ENCODE peak calls at places on chromosomes 12 and 14, in six cellular contexts. One of them, this sample, is unnamed.
A peak's percentile ranks its signal among the peaks of the same experiment; 100 is the strongest.

GRCh38 chr14:70955543-70956480 is 48.6 kb downstream of the PCNX1 start:
- DNase-seq in SK-N-SH: peak; percentile 25
- DNase-seq in hepatocyte: peak; percentile 36
- DNase-seq in sigmoid colon: no peak
- DNase-seq in A549: no peak
- DNase-seq in transverse colon: no peak
- DNase-seq in this sample: peak; percentile 4

GRCh38 chr12:69341328-69341727 is 6.9 kb upstream of the LYZ start:
- DNase-seq in SK-N-SH: no peak
- DNase-seq in hepatocyte: no peak
- DNase-seq in sigmoid colon: no peak
- DNase-seq in A549: no peak
- DNase-seq in transverse colon: no peak
- DNase-seq in this sample: no peak

GRCh38 chr14:102362084-102362483 is 606 bp downstream of the CINP start:
- DNase-seq in SK-N-SH: peak; percentile 30
- DNase-seq in hepatocyte: peak; percentile 12
- DNase-seq in sigmoid colon: no peak
- DNase-seq in A549: peak; percentile 22
- DNase-seq in transverse colon: no peak
- DNase-seq in this sample: peak; percentile 52

GRCh38 chr14:59208224-59208814 is 19.9 kb downstream of the DAAM1 start:
- DNase-seq in SK-N-SH: no peak
- DNase-seq in hepatocyte: no peak
- DNase-seq in sigmoid colon: no peak
- DNase-seq in A549: no peak
- DNase-seq in transverse colon: no peak
- DNase-seq in this sample: peak; percentile 21

GRCh38 chr14:39467889-39468524 is 35.8 kb upstream of the FBXO33 start:
- DNase-seq in SK-N-SH: no peak
- DNase-seq in hepatocyte: peak; percentile 51
- DNase-seq in sigmoid colon: no peak
- DNase-seq in A549: no peak
- DNase-seq in transverse colon: no peak
- DNase-seq in this sample: no peak

GRCh38 chr14:105489607-105490317 is 1.3 kb upstream of the TEDC1 start:
- DNase-seq in SK-N-SH: peak; percentile 79
- DNase-seq in hepatocyte: peak; percentile 92
- DNase-seq in sigmoid colon: peak; percentile 94
- DNase-seq in A549: peak; percentile 78
- DNase-seq in transverse colon: peak; percentile 93
- DNase-seq in this sample: peak; percentile 75

GRCh38 chr14:34020014-34020413 is 69.1 kb upstream of the EGLN3 start:
- DNase-seq in SK-N-SH: no peak
- DNase-seq in hepatocyte: no peak
- DNase-seq in sigmoid colon: no peak
- DNase-seq in A549: no peak
- DNase-seq in transverse colon: no peak
- DNase-seq in this sample: no peak

GRCh38 chr12:43931187-43931586 is 95.3 kb downstream of the TMEM117 start:
- DNase-seq in SK-N-SH: no peak
- DNase-seq in hepatocyte: no peak
- DNase-seq in sigmoid colon: no peak
- DNase-seq in A549: no peak
- DNase-seq in transverse colon: no peak
- DNase-seq in this sample: no peak

GRCh38 chr14:104461676-104462443 is 117.7 kb upstream of the C14orf180 start:
- DNase-seq in SK-N-SH: peak; percentile 85
- DNase-seq in hepatocyte: no peak
- DNase-seq in sigmoid colon: no peak
- DNase-seq in A549: no peak
- DNase-seq in transverse colon: no peak
- DNase-seq in this sample: no peak

GRCh38 chr12:103140217-103140616 is 182.7 kb downstream of the ASCL1 start:
- DNase-seq in SK-N-SH: no peak
- DNase-seq in hepatocyte: no peak
- DNase-seq in sigmoid colon: no peak
- DNase-seq in A549: no peak
- DNase-seq in transverse colon: no peak
- DNase-seq in this sample: no peak

GRCh38 chr14:51157012-51157411 is 62.1 kb upstream of the TRIM9 start:
- DNase-seq in SK-N-SH: peak; percentile 25
- DNase-seq in hepatocyte: peak; percentile 14
- DNase-seq in sigmoid colon: no peak
- DNase-seq in A549: peak; percentile 22
- DNase-seq in transverse colon: no peak
- DNase-seq in this sample: peak; percentile 18

GRCh38 chr14:104030958-104031357 is 54.5 kb upstream of the ASPG start:
- DNase-seq in SK-N-SH: no peak
- DNase-seq in hepatocyte: no peak
- DNase-seq in sigmoid colon: no peak
- DNase-seq in A549: no peak
- DNase-seq in transverse colon: no peak
- DNase-seq in this sample: no peak

GRCh38 chr12:40646891-40647290 is 45.3 kb upstream of the CNTN1 start:
- DNase-seq in SK-N-SH: no peak
- DNase-seq in hepatocyte: no peak
- DNase-seq in sigmoid colon: no peak
- DNase-seq in A549: no peak
- DNase-seq in transverse colon: no peak
- DNase-seq in this sample: no peak

GRCh38 chr12:15005064-15005463 is 32.2 kb downstream of the PDE6H start:
- DNase-seq in SK-N-SH: no peak
- DNase-seq in hepatocyte: no peak
- DNase-seq in sigmoid colon: no peak
- DNase-seq in A549: no peak
- DNase-seq in transverse colon: no peak
- DNase-seq in this sample: no peak

GRCh38 chr12:76308866-76309265 is 39.3 kb downstream of the BBS10 start:
- DNase-seq in SK-N-SH: no peak
- DNase-seq in hepatocyte: no peak
- DNase-seq in sigmoid colon: no peak
- DNase-seq in A549: no peak
- DNase-seq in transverse colon: no peak
- DNase-seq in this sample: no peak

GRCh38 chr14:30710870-30711269 is 88.8 kb downstream of the SCFD1 start:
- DNase-seq in SK-N-SH: no peak
- DNase-seq in hepatocyte: no peak
- DNase-seq in sigmoid colon: no peak
- DNase-seq in A549: no peak
- DNase-seq in transverse colon: no peak
- DNase-seq in this sample: no peak

GRCh38 chr12:55937956-55938355 is 7.0 kb downstream of the DGKA start:
- DNase-seq in SK-N-SH: no peak
- DNase-seq in hepatocyte: no peak
- DNase-seq in sigmoid colon: no peak
- DNase-seq in A549: no peak
- DNase-seq in transverse colon: no peak
- DNase-seq in this sample: peak; percentile 76

GRCh38 chr14:101823511-101824120 is 62.1 kb downstream of the PPP2R5C start:
- DNase-seq in SK-N-SH: no peak
- DNase-seq in hepatocyte: no peak
- DNase-seq in sigmoid colon: peak; percentile 94
- DNase-seq in A549: no peak
- DNase-seq in transverse colon: peak; percentile 60
- DNase-seq in this sample: no peak

GRCh38 chr12:15801770-15802393 is 12.7 kb upstream of the EPS8 start:
- DNase-seq in SK-N-SH: no peak
- DNase-seq in hepatocyte: no peak
- DNase-seq in sigmoid colon: no peak
- DNase-seq in A549: no peak
- DNase-seq in transverse colon: peak; percentile 34
- DNase-seq in this sample: peak; percentile 84

GRCh38 chr12:14272954-14273910 is 92.2 kb upstream of the ATF7IP start:
- DNase-seq in SK-N-SH: no peak
- DNase-seq in hepatocyte: no peak
- DNase-seq in sigmoid colon: no peak
- DNase-seq in A549: no peak
- DNase-seq in transverse colon: no peak
- DNase-seq in this sample: peak; percentile 81

GRCh38 chr14:58876613-58877012 is 238.9 kb downstream of the DACT1 start:
- DNase-seq in SK-N-SH: no peak
- DNase-seq in hepatocyte: no peak
- DNase-seq in sigmoid colon: no peak
- DNase-seq in A549: no peak
- DNase-seq in transverse colon: no peak
- DNase-seq in this sample: no peak

GRCh38 chr14:102527255-102528232 is 18.0 kb upstream of the ANKRD9 start:
- DNase-seq in SK-N-SH: no peak
- DNase-seq in hepatocyte: peak; percentile 37
- DNase-seq in sigmoid colon: no peak
- DNase-seq in A549: peak; percentile 62
- DNase-seq in transverse colon: peak; percentile 84
- DNase-seq in this sample: peak; percentile 75

GRCh38 chr12:107467716-107468115 is 217.9 kb upstream of the PWP1 start:
- DNase-seq in SK-N-SH: no peak
- DNase-seq in hepatocyte: no peak
- DNase-seq in sigmoid colon: no peak
- DNase-seq in A549: no peak
- DNase-seq in transverse colon: no peak
- DNase-seq in this sample: no peak

GRCh38 chr14:65412881-65413738 is 580 bp downstream of the FUT8 start:
- DNase-seq in SK-N-SH: peak; percentile 69
- DNase-seq in hepatocyte: peak; percentile 89
- DNase-seq in sigmoid colon: peak; percentile 86
- DNase-seq in A549: peak; percentile 44
- DNase-seq in transverse colon: peak; percentile 77
- DNase-seq in this sample: peak; percentile 46

GRCh38 chr14:54219281-54220121 is 177.3 kb upstream of the CDKN3 start:
- DNase-seq in SK-N-SH: peak; percentile 48
- DNase-seq in hepatocyte: peak; percentile 14
- DNase-seq in sigmoid colon: no peak
- DNase-seq in A549: no peak
- DNase-seq in transverse colon: no peak
- DNase-seq in this sample: no peak

GRCh38 chr12:65879878-65880277 is 55.6 kb downstream of the HMGA2 start:
- DNase-seq in SK-N-SH: no peak
- DNase-seq in hepatocyte: no peak
- DNase-seq in sigmoid colon: no peak
- DNase-seq in A549: no peak
- DNase-seq in transverse colon: no peak
- DNase-seq in this sample: no peak

GRCh38 chr14:52703225-52703624 is 3.8 kb upstream of the PSMC6 start:
- DNase-seq in SK-N-SH: no peak
- DNase-seq in hepatocyte: peak; percentile 60
- DNase-seq in sigmoid colon: no peak
- DNase-seq in A549: no peak
- DNase-seq in transverse colon: peak; percentile 54
- DNase-seq in this sample: peak; percentile 80

GRCh38 chr14:52695481-52696091 is at the start of gene ERO1A:
- DNase-seq in SK-N-SH: peak; percentile 90
- DNase-seq in hepatocyte: peak; percentile 93
- DNase-seq in sigmoid colon: peak; percentile 91
- DNase-seq in A549: peak; percentile 66
- DNase-seq in transverse colon: peak; percentile 89
- DNase-seq in this sample: peak; percentile 65

GRCh38 chr14:52701223-52701622 is 5.8 kb upstream of the PSMC6 start:
- DNase-seq in SK-N-SH: no peak
- DNase-seq in hepatocyte: no peak
- DNase-seq in sigmoid colon: no peak
- DNase-seq in A549: no peak
- DNase-seq in transverse colon: no peak
- DNase-seq in this sample: no peak

GRCh38 chr14:52703664-52704063 is 3.3 kb upstream of the PSMC6 start:
- DNase-seq in SK-N-SH: no peak
- DNase-seq in hepatocyte: no peak
- DNase-seq in sigmoid colon: no peak
- DNase-seq in A549: no peak
- DNase-seq in transverse colon: no peak
- DNase-seq in this sample: no peak

DNA sequence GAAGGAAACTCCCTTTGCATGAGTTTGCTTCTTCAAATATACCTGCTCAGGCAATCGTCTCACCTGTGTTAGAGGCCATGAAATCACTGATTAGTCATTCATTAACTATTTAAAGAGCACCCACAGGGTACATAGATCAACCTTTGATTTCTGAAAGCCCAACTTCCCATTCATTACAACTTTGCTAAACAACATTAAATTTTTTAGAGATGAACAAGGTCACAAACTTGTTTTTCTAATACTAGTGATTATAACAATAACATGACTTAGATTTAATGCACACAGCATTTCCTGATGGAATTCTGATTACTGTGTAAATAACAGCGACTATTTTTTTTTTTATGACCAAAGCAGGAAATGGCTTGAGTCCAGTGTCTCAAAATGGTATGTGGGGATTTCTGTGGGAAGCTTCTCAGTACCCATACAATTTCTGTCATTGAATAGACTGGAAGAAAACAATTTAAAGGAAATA is 5.4 kb upstream of the ERO1A start:
- DNase-seq in SK-N-SH: no peak
- DNase-seq in hepatocyte: peak; percentile 46
- DNase-seq in sigmoid colon: no peak
- DNase-seq in A549: no peak
- DNase-seq in transverse colon: no peak
- DNase-seq in this sample: peak; percentile 71
- H3K27ac ChIP-seq in SK-N-SH: no peak overlapping the region
- H3K27ac ChIP-seq in hepatocyte: peak overlapping the region; percentile 96
- H3K27ac ChIP-seq in sigmoid colon: no peak overlapping the region
- H3K27ac ChIP-seq in A549: peak overlapping the region; percentile 44
- H3K27ac ChIP-seq in transverse colon: peak overlapping the region; percentile 70
- H3K27ac ChIP-seq in this sample: no peak overlapping the region

GRCh38 chr14:52706286-52706685 is 714 bp upstream of the PSMC6 start:
- DNase-seq in SK-N-SH: peak; percentile 44
- DNase-seq in hepatocyte: peak; percentile 41
- DNase-seq in sigmoid colon: no peak
- DNase-seq in A549: no peak
- DNase-seq in transverse colon: no peak
- DNase-seq in this sample: no peak
- TF ChIP-seq CTCF in SK-N-SH: no peak
- TF ChIP-seq CTCF in hepatocyte: no peak
- TF ChIP-seq CTCF in sigmoid colon: no peak
- TF ChIP-seq CTCF in A549: no peak
- TF ChIP-seq CTCF in transverse colon: no peak
- TF ChIP-seq CTCF in this sample: no peak

GRCh38 chr12:10215451-10215850 is 2.8 kb downstream of the GABARAPL1 start:
- DNase-seq in SK-N-SH: no peak
- DNase-seq in hepatocyte: no peak
- DNase-seq in sigmoid colon: no peak
- DNase-seq in A549: no peak
- DNase-seq in transverse colon: no peak
- DNase-seq in this sample: no peak
- H3K27ac ChIP-seq in SK-N-SH: no peak overlapping the region
- H3K27ac ChIP-seq in hepatocyte: peak overlapping the region; percentile 96
- H3K27ac ChIP-seq in sigmoid colon: peak overlapping the region; percentile 100
- H3K27ac ChIP-seq in A549: no peak overlapping the region
- H3K27ac ChIP-seq in transverse colon: no peak overlapping the region
- H3K27ac ChIP-seq in this sample: no peak overlapping the region

GRCh38 chr14:85531594-85532391 is 1.8 kb downstream of the FLRT2 start:
- DNase-seq in SK-N-SH: peak; percentile 21
- DNase-seq in hepatocyte: peak; percentile 84
- DNase-seq in sigmoid colon: peak; percentile 83
- DNase-seq in A549: peak; percentile 32
- DNase-seq in transverse colon: no peak
- DNase-seq in this sample: peak; percentile 62
- TF ChIP-seq CTCF in SK-N-SH: peak; percentile 62
- TF ChIP-seq CTCF in hepatocyte: peak; percentile 59
- TF ChIP-seq CTCF in sigmoid colon: no peak
- TF ChIP-seq CTCF in A549: peak; percentile 32
- TF ChIP-seq CTCF in transverse colon: no peak
- TF ChIP-seq CTCF in this sample: peak; percentile 25

GRCh38 chr14:24435998-24436354 is 6.2 kb downstream of the KHNYN start:
- DNase-seq in SK-N-SH: no peak
- DNase-seq in hepatocyte: no peak
- DNase-seq in sigmoid colon: no peak
- DNase-seq in A549: no peak
- DNase-seq in transverse colon: no peak
- DNase-seq in this sample: no peak
- H3K27ac ChIP-seq in SK-N-SH: no peak overlapping the region
- H3K27ac ChIP-seq in hepatocyte: no peak overlapping the region
- H3K27ac ChIP-seq in sigmoid colon: peak overlapping the region; percentile 71
- H3K27ac ChIP-seq in A549: no peak overlapping the region
- H3K27ac ChIP-seq in transverse colon: peak overlapping the region; percentile 19
- H3K27ac ChIP-seq in this sample: peak overlapping the region; percentile 60